ENCODE peak calls at places on chromosomes 7 and 10, in eight cellular contexts. F is A673, G is Panc1, V is psoas muscle, R is OCI-LY7, D is heart right ventricle, Z is PC-9, P is transverse colon. N is an unnamed sample.

GRCh38 chr7:28020302-28020940 is 160.2 kb downstream of the JAZF1 start:
- DNase-seq in V (peak; percentile 77), F (peak; percentile 80), Z (peak; percentile 66), D (peak; percentile 49), P (peak; percentile 58), R (peak; percentile 67), G (peak; percentile 81), N (no peak)

GRCh38 chr7:158662610-158663427 is 41.8 kb downstream of the NCAPG2 start:
- DNase-seq in D (no peak), G (no peak), F (no peak), V (no peak), Z (no peak), R (no peak), P (no peak), N (no peak)

GRCh38 chr10:132616995-132617780 is 79.6 kb downstream of the INPP5A start:
- DNase-seq in D (no peak), R (no peak), G (no peak), P (no peak), F (no peak), V (no peak), Z (no peak), N (no peak)

GRCh38 chr7:85749715-85750453 is 563.0 kb upstream of the SEMA3D start:
- DNase-seq in G (no peak), R (peak; percentile 1), P (no peak), D (no peak), V (no peak), Z (no peak), F (peak; percentile 20), N (no peak)

GRCh38 chr7:106247827-106248201 is 37.0 kb downstream of the NAMPT start:
- DNase-seq in V (no peak), F (no peak), R (no peak), P (no peak), Z (no peak), D (no peak), G (no peak), N (no peak)

GRCh38 chr10:68938884-68939283 is 17.1 kb upstream of the DDX21 start:
- DNase-seq in D (no peak), V (no peak), P (no peak), G (no peak), F (no peak), R (no peak), Z (no peak), N (no peak)

GRCh38 chr10:126684171-126684745 is 13.8 kb upstream of the C10orf90 start:
- DNase-seq in D (no peak), R (no peak), F (no peak), V (no peak), P (no peak), Z (no peak), G (no peak), N (no peak)

GRCh38 chr7:150668472-150668911 is 17.0 kb upstream of the GIMAP2 start:
- DNase-seq in V (no peak), Z (no peak), F (no peak), P (no peak), R (no peak), G (no peak), D (no peak), N (no peak)

GRCh38 chr7:149205690-149206381 is 10.5 kb downstream of the ZNF282 start:
- DNase-seq in R (no peak), Z (peak; percentile 48), D (no peak), F (no peak), G (no peak), V (peak; percentile 17), P (peak; percentile 22), N (no peak)

GRCh38 chr10:28378986-28379585 is 76.2 kb upstream of the MPP7 start:
- DNase-seq in R (no peak), F (no peak), G (no peak), P (no peak), V (no peak), D (no peak), Z (no peak), N (no peak)

GRCh38 chr10:23314835-23315239 is 29.8 kb downstream of the C10orf67 start:
- DNase-seq in R (peak; percentile 80), G (no peak), V (no peak), P (peak; percentile 39), D (no peak), Z (peak; percentile 45), F (peak; percentile 86), N (no peak)

GRCh38 chr10:224571-224970 is 89.3 kb downstream of the ZMYND11 start:
- DNase-seq in R (peak; percentile 64), D (no peak), P (no peak), F (no peak), Z (no peak), V (no peak), G (no peak), N (no peak)

GRCh38 chr7:106772655-106773108 is 92.4 kb upstream of the PIK3CG start:
- DNase-seq in R (no peak), V (no peak), D (no peak), F (no peak), G (no peak), P (no peak), Z (no peak), N (no peak)

GRCh38 chr7:32335107-32335506 is 155.1 kb downstream of the LSM5 start:
- DNase-seq in R (no peak), D (no peak), F (no peak), V (no peak), G (no peak), Z (no peak), P (no peak), N (no peak)

GRCh38 chr10:62501547-62501946 is 127.4 kb downstream of the ZNF365 start:
- DNase-seq in Z (no peak), V (no peak), F (no peak), D (no peak), G (no peak), P (no peak), R (no peak), N (no peak)

GRCh38 chr10:11304906-11305585 is 287.4 kb downstream of the CELF2 start:
- DNase-seq in P (no peak), Z (no peak), D (no peak), G (no peak), R (no peak), F (no peak), V (no peak), N (no peak)

GRCh38 chr10:132443605-132443997 is 46.6 kb downstream of the PWWP2B start:
- DNase-seq in R (peak; percentile 70), F (no peak), P (peak; percentile 66), G (no peak), D (no peak), V (no peak), Z (no peak), N (no peak)

GRCh38 chr7:92006046-92006445 is 65.4 kb downstream of the AKAP9 start:
- DNase-seq in F (no peak), P (no peak), Z (no peak), G (no peak), V (no peak), R (no peak), D (no peak), N (no peak)

GRCh38 chr10:100812978-100813377 is 67.6 kb downstream of the PAX2 start:
- DNase-seq in R (no peak), P (no peak), G (no peak), F (no peak), D (no peak), V (no peak), Z (no peak), N (no peak)
- TF ChIP-seq CTCF in R (no peak), P (no peak), G (no peak), F (no peak), D (no peak), V (no peak), Z (no peak), N (no peak)

GRCh38 chr10:103838851-103839512 is 16.4 kb downstream of the SH3PXD2A start:
- DNase-seq in D (no peak), G (no peak), Z (no peak), V (no peak), R (no peak), P (no peak), F (no peak), N (no peak)

GRCh38 chr10:103840747-103841085 is 14.7 kb downstream of the SH3PXD2A start:
- DNase-seq in P (no peak), R (no peak), G (no peak), V (no peak), D (no peak), Z (no peak), F (no peak), N (no peak)

GRCh38 chr10:103838095-103838395 is 17.3 kb downstream of the SH3PXD2A start:
- DNase-seq in D (no peak), V (no peak), R (no peak), P (no peak), Z (no peak), G (no peak), F (no peak), N (no peak)

GRCh38 chr10:103839867-103840746 is 15.3 kb downstream of the SH3PXD2A start:
- DNase-seq in Z (no peak), V (peak; percentile 83), F (no peak), G (no peak), R (no peak), D (peak; percentile 80), P (peak; percentile 57), N (no peak)

DNA sequence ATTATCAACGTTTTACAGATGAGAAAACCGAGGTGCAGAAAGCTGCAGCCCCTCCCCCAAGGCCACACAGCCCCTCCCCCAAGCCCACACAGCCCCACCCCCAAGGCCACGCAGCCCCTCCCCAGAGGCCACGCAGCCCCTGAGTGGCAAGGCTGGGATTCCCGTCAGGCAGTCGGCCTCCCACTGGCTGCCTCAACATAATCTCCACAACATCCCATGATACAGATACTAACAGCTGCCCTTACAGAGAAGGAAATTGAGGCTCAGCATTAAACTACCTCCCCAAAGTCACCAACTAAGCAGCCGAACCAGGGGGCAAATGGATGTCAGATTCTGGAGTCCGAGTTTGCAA is 15.9 kb downstream of the SH3PXD2A start:
- DNase-seq in F (no peak), D (no peak), P (no peak), G (no peak), Z (no peak), V (no peak), R (no peak), N (no peak)
- H3K4me1 ChIP-seq in F (peaks cover 69% of the 10 kb centered on the region), D (peaks cover 80% of the 10 kb centered on the region), P (peaks cover 59% of the 10 kb centered on the region), G (peaks cover 12% of the 10 kb centered on the region), Z (no peaks in the 10 kb centered on the region), V (peaks cover 80% of the 10 kb centered on the region), R (peaks cover 40% of the 10 kb centered on the region), N (peaks cover 30% of the 10 kb centered on the region)

DNA sequence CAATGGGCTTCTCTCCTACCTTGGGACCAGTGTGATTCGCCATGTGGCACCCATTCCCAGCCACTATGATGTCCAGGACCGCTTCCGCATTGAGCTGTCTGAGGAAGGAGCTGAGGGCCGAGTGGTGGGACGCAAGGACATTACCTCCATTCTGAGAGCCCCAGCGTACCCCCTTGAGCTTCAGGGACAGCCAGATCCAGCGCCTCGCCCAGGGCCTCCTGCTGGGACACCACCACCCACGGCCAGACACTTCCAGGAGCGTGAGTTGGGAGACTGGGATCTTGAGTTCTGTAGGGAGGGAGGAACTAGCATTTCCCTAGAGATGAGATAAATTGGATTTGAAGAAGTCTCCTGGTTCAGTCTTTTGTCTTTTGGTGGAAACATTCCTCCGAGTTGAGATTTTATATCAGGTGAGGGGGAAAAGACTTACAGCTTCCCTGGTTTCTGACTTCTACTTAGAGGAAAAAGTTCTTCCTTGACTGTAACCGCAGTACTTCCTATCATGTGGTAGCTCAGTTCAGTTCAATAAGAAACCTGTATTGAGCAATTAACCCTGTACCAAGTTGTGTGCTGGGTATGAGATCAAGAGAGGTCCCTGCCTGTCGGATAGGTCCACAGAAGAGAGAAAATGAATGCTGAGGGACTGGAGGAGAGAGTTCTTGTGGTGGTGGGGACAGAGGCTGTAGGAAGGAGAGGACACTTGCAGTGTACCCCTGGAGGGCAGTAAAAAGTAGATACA is 1.3 kb downstream of the MOSPD3 start:
- DNase-seq in D (no peak), V (no peak), R (no peak), G (no peak), Z (no peak), F (no peak), P (no peak), N (no peak)
- H3K4me3 ChIP-seq in D (no peak overlapping the region), V (peak overlapping the region; percentile 88), R (no peak overlapping the region), G (peak overlapping the region; percentile 80), Z (peak overlapping the region; percentile 74), F (peak overlapping the region; percentile 56), P (no peak overlapping the region), N (peak overlapping the region; percentile 88)

GRCh38 chr7:102331536-102332275 is 24.5 kb downstream of the SPDYE6 start:
- DNase-seq in V (no peak), Z (no peak), P (no peak), G (no peak), D (no peak), R (peak; percentile 47), F (no peak), N (no peak)
- TF ChIP-seq CTCF in V (no peak), Z (no peak), P (no peak), G (no peak), D (no peak), R (no peak), F (no peak), N (no peak)

N was measured in thoracic aorta.